ENCODE peak calls at places on chromosomes 5 and 9, in five cellular contexts. O is PC-3, M is AG04450, G is neuronal stem cell, R is A549. T is an unnamed sample.
A peak's percentile ranks its signal among the peaks of the same experiment; 100 is the strongest.

GRCh38 chr5:151562019-151562707 is 29.0 kb downstream of the FAT2 start:
- DNase-seq in O (no peak), M (no peak), G (no peak), R (no peak), T (no peak)

GRCh38 chr9:38382141-38382540 is 10.4 kb upstream of the ALDH1B1 start:
- DNase-seq in O (no peak), M (no peak), G (no peak), R (no peak), T (no peak)

GRCh38 chr5:172559004-172559932 is 81.8 kb upstream of the NEURL1B start:
- DNase-seq in O (peak; percentile 80), M (peak; percentile 49), G (no peak), R (no peak), T (peak; percentile 43)

GRCh38 chr5:60354322-60354721 is 345.6 kb downstream of the DEPDC1B start:
- DNase-seq in O (no peak), M (no peak), G (no peak), R (no peak), T (no peak)

GRCh38 chr5:134844252-134844651 is 1.5 kb upstream of the C5orf24 start:
- DNase-seq in O (no peak), M (no peak), G (no peak), R (no peak), T (no peak)

GRCh38 chr5:36688722-36689121 is 82.3 kb downstream of the SLC1A3 start:
- DNase-seq in O (peak; percentile 57), M (no peak), G (no peak), R (peak; percentile 32), T (no peak)

GRCh38 chr9:137720571-137721110 is 101.8 kb downstream of the EHMT1 start:
- DNase-seq in O (no peak), M (no peak), G (no peak), R (no peak), T (no peak)

GRCh38 chr5:179138568-179138925 is 78.4 kb downstream of the ZNF354C start:
- DNase-seq in O (no peak), M (no peak), G (no peak), R (no peak), T (no peak)

GRCh38 chr9:135062254-135062653 is 25.2 kb upstream of the OLFM1 start:
- DNase-seq in O (no peak), M (no peak), G (no peak), R (no peak), T (no peak)

GRCh38 chr5:147512640-147513334 is 2.9 kb upstream of the DPYSL3 start:
- DNase-seq in O (peak; percentile 14), M (no peak), G (no peak), R (no peak), T (no peak)

GRCh38 chr9:15570769-15571168 is 17.9 kb downstream of the CCDC171 start:
- DNase-seq in O (no peak), M (no peak), G (no peak), R (no peak), T (no peak)

GRCh38 chr5:22651355-22651754 is 201.8 kb downstream of the CDH12 start:
- DNase-seq in O (no peak), M (no peak), G (no peak), R (no peak), T (no peak)

GRCh38 chr5:133846478-133847226 is 121.8 kb downstream of the C5orf15 start:
- DNase-seq in O (no peak), M (no peak), G (no peak), R (no peak), T (no peak)

GRCh38 chr5:115050860-115051259 is 118.8 kb downstream of the TRIM36 start:
- DNase-seq in O (no peak), M (no peak), G (no peak), R (no peak), T (no peak)

GRCh38 chr9:112921549-112921948 is 30.9 kb upstream of the SLC46A2 start:
- DNase-seq in O (peak; percentile 53), M (peak; percentile 36), G (no peak), R (no peak), T (no peak)

GRCh38 chr9:38422555-38423245 is 1.6 kb downstream of the IGFBPL1 start:
- DNase-seq in O (no peak), M (no peak), G (no peak), R (no peak), T (no peak)

GRCh38 chr9:131274674-131275331 is 1.5 kb downstream of the FAM78A start:
- DNase-seq in O (no peak), M (no peak), G (no peak), R (no peak), T (peak; percentile 76)

GRCh38 chr5:92559743-92560142 is 1021.3 kb downstream of the NR2F1-AS1 start:
- DNase-seq in O (peak; percentile 34), M (no peak), G (no peak), R (no peak), T (no peak)

GRCh38 chr5:80569086-80569960 is 757 bp downstream of the ANKRD34B start:
- DNase-seq in O (no peak), M (no peak), G (peak; percentile 23), R (no peak), T (no peak)

GRCh38 chr5:53473644-53474043 is 6.8 kb upstream of the FST start:
- DNase-seq in O (no peak), M (no peak), G (no peak), R (no peak), T (no peak)

GRCh38 chr9:81825831-81826540 is 102.2 kb upstream of the SPATA31D4 start:
- DNase-seq in O (peak; percentile 62), M (no peak), G (no peak), R (no peak), T (no peak)

GRCh38 chr5:141844414-141845097 is 33.7 kb downstream of the PCDH1 start:
- DNase-seq in O (no peak), M (no peak), G (no peak), R (no peak), T (no peak)

GRCh38 chr9:128102861-128103588 is 24.5 kb downstream of the PTGES2 start:
- DNase-seq in O (no peak), M (no peak), G (no peak), R (no peak), T (peak; percentile 28)

GRCh38 chr9:109264865-109265532 is 55.9 kb downstream of the EPB41L4B start:
- DNase-seq in O (peak; percentile 47), M (no peak), G (no peak), R (no peak), T (peak; percentile 67)

GRCh38 chr9:115437418-115437817 is 319.5 kb upstream of the TNC start:
- DNase-seq in O (no peak), M (no peak), G (no peak), R (no peak), T (no peak)

GRCh38 chr9:105854056-105854782 is 159.9 kb downstream of the TMEM38B start:
- DNase-seq in O (no peak), M (no peak), G (no peak), R (no peak), T (no peak)

GRCh38 chr9:80028501-80028900 is 456.7 kb downstream of the TLE4 start:
- DNase-seq in O (no peak), M (no peak), G (no peak), R (no peak), T (no peak)

GRCh38 chr5:127891942-127892341 is 188.8 kb downstream of the CCDC192 start:
- DNase-seq in O (no peak), M (no peak), G (no peak), R (no peak), T (no peak)

GRCh38 chr5:91382530-91383026 is 539 bp downstream of the ARRDC3 start:
- DNase-seq in O (peak; percentile 53), M (no peak), G (peak; percentile 45), R (no peak), T (no peak)

GRCh38 chr5:172770675-172771438 is at the start of gene DUSP1:
- DNase-seq in O (peak; percentile 97), M (peak; percentile 96), G (peak; percentile 96), R (peak; percentile 92), T (peak; percentile 100)

GRCh38 chr5:76192837-76193236 is 109.7 kb downstream of the SV2C start:
- DNase-seq in O (no peak), M (no peak), G (no peak), R (no peak), T (no peak)

DNA sequence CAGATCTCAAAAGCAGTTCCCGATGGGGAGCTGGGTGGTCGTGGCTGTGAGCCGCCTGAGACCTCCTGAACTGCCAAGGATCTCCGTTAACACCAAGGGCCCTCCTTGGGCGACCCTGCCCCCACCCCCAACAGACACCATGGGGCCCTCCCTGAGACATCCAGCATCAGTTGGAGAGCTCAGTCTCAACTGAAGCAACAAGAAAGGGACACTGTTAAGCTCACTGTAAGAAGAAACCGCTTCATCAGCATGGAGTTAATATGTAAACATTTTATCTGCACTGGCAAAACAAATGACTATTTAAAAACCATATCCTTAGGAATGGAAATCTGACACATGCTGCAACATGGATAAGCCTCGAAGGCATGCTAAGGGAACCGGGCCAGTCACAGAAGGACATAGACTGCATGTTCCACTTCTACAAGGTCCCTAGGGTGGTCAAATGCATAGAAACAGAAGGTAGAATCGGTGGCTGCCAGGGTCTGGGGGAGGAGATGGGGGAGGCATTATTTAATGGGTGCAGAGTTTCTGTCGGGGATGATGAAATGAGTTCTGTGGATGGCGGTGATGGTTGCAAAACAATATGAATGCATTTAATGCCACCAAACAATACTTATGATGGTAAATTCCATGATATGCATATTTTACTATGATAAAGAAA is 47.4 kb downstream of the ROR2 start:
- DNase-seq in O (no peak), M (no peak), G (no peak), R (no peak), T (no peak)
- H3K4me3 ChIP-seq in O (no peak overlapping the region), M (no peak overlapping the region), G (no peak overlapping the region), R (no peak overlapping the region), T (no peak overlapping the region)

GRCh38 chr5:90020575-90021535 is 388.7 kb downstream of the CETN3 start:
- DNase-seq in O (peak; percentile 98), M (peak; percentile 33), G (no peak), R (no peak), T (no peak)
- H3K4me3 ChIP-seq in O (peak overlapping the region; percentile 55), M (peak overlapping the region; percentile 45), G (no peak overlapping the region), R (peak overlapping the region; percentile 14), T (peak overlapping the region; percentile 26)

GRCh38 chr9:5626727-5627634 is 1.9 kb upstream of the RIC1 start:
- DNase-seq in O (peak; percentile 36), M (no peak), G (no peak), R (no peak), T (peak; percentile 60)
- H3K4me3 ChIP-seq in O (peak overlapping the region; percentile 76), M (peak overlapping the region; percentile 85), G (no peak overlapping the region), R (no peak overlapping the region), T (peak overlapping the region; percentile 84)

GRCh38 chr5:149594206-149594895 is 13.1 kb downstream of the ARHGEF37 start:
- DNase-seq in O (no peak), M (no peak), G (no peak), R (no peak), T (no peak)

GRCh38 chr5:149598966-149599365 is 17.7 kb downstream of the ARHGEF37 start:
- DNase-seq in O (no peak), M (no peak), G (no peak), R (no peak), T (no peak)

GRCh38 chr5:149599375-149599774 is 18.1 kb downstream of the ARHGEF37 start:
- DNase-seq in O (no peak), M (no peak), G (no peak), R (no peak), T (no peak)

GRCh38 chr5:149596712-149597111 is 15.4 kb downstream of the ARHGEF37 start:
- DNase-seq in O (no peak), M (no peak), G (no peak), R (no peak), T (no peak)

DNA sequence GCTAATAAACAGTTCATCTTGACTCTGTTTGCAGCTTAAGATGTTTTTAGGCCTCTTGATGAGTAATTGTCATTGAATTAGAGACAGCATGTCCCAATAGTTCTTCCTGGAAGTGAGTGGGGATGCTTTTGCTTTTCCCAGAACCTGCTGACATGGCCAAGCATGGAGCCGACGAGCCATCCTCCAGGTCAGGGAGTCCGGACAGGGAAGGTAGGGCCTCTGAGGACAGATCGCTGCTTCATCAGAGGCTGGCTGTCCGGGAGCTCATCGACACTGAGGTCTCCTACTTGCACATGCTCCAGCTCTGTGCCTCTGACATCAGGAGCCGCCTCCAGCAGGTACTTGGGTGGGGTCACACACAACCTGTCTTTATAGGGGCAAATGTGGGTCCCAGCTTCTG is 16.3 kb downstream of the ARHGEF37 start:
- DNase-seq in O (no peak), M (no peak), G (no peak), R (no peak), T (no peak)
- H3K4me3 ChIP-seq in O (no peak overlapping the region), M (no peak overlapping the region), G (no peak overlapping the region), R (no peak overlapping the region), T (no peak overlapping the region)

T was measured in heart left ventricle.